ENCODE peak calls at places on chromosomes 1 and 21, in six cellular contexts. U is sigmoid colon, O is GM12891, Z is SK-N-MC, A is HCT116, J is prostate gland. W is an unnamed sample.

GRCh38 chr1:117674521-117675400 is 68.9 kb downstream of the TENT5C start:
- DNase-seq in U (no peak), A (no peak), Z (no peak), O (peak; percentile 49), J (no peak), W (peak; percentile 46)

GRCh38 chr1:247334378-247335133 is 2.9 kb upstream of the ZNF496 start:
- DNase-seq in J (no peak), Z (no peak), U (no peak), O (no peak), A (no peak), W (no peak)

GRCh38 chr21:19922122-19922521 is 1076.1 kb upstream of the NCAM2 start:
- DNase-seq in U (no peak), A (no peak), J (no peak), O (no peak), Z (no peak), W (no peak)

GRCh38 chr1:111660204-111661150 is 40.9 kb downstream of the RAP1A start:
- DNase-seq in O (no peak), Z (no peak), A (no peak), U (no peak), J (no peak), W (no peak)

GRCh38 chr1:161840363-161840762 is 74.2 kb downstream of the ATF6 start:
- DNase-seq in A (no peak), U (no peak), O (no peak), J (no peak), Z (no peak), W (no peak)

GRCh38 chr21:32364387-32364786 is 28.4 kb downstream of the URB1 start:
- DNase-seq in Z (no peak), U (no peak), J (peak; percentile 70), A (no peak), O (no peak), W (no peak)

GRCh38 chr1:211910917-211911485 is 80.4 kb upstream of the LPGAT1 start:
- DNase-seq in O (no peak), Z (no peak), U (no peak), J (no peak), A (no peak), W (no peak)

GRCh38 chr1:15167386-15167785 is 13.8 kb downstream of the TMEM51 start:
- DNase-seq in J (no peak), Z (no peak), A (no peak), O (no peak), U (no peak), W (no peak)

GRCh38 chr1:79207331-79207730 is 200.8 kb upstream of the ADGRL4 start:
- DNase-seq in Z (no peak), A (no peak), O (no peak), U (no peak), J (no peak), W (no peak)

GRCh38 chr1:54402896-54403295 is 3.3 kb downstream of the SSBP3 start:
- DNase-seq in A (no peak), J (no peak), O (no peak), Z (no peak), U (no peak), W (no peak)

GRCh38 chr1:54976747-54977146 is 3.7 kb upstream of the TMEM61 start:
- DNase-seq in O (no peak), U (no peak), A (no peak), J (peak; percentile 31), Z (no peak), W (no peak)

GRCh38 chr1:31335007-31335406 is 37.9 kb downstream of the FABP3 start:
- DNase-seq in O (peak; percentile 6), J (peak; percentile 36), U (no peak), A (peak; percentile 32), Z (peak; percentile 2), W (no peak)

GRCh38 chr1:155137129-155137528 is 1.5 kb downstream of the SLC50A1 start:
- DNase-seq in Z (no peak), O (no peak), J (no peak), U (no peak), A (no peak), W (no peak)

GRCh38 chr1:90154711-90155110 is 159.8 kb downstream of the ZNF326 start:
- DNase-seq in J (no peak), U (no peak), A (no peak), O (no peak), Z (no peak), W (no peak)

GRCh38 chr1:7984826-7985225 is 23.3 kb downstream of the PARK7 start:
- DNase-seq in A (no peak), J (no peak), O (no peak), Z (no peak), U (no peak), W (no peak)

GRCh38 chr1:202130816-202131522 is 8.3 kb downstream of the GPR37L1 start:
- DNase-seq in U (no peak), O (no peak), Z (no peak), A (no peak), J (no peak), W (no peak)

DNA sequence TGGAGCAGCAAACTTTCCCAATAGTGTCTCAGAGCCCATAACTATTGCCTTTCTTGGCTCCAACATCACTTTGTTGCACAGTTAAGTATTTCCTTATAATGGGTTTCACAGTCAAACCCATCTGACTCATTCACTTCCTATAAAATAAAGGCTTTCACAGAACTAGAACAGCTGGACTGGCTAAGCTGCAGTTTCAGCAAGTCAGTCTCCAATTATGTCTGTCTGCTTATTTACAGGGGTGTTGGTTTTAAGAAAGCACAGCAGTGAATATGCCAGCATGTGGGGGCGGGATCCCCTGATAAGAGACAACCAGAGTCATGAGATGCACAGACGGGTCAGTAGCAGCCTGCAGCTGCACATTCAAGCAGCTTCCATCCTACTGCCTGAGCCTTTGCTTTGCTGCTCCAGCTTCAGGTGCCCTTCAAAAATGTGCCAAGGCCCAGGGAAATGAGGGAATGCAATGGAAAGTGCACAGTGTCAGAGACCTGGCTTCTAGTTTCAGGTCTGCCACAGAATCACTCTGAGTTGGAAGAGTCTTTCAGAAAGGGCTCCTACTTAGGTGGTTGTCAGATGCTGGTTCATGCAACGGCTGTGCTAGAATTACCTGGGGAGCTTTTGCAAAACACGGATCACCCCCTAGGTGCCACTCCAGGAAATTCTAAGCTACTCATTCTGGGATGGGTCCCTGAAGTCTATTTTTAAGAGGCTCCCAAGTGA is 24.8 kb downstream of the RNF19B start:
- DNase-seq in J (no peak), U (no peak), Z (no peak), O (no peak), A (no peak), W (no peak)
- TF ChIP-seq POLR2AphosphoS5 in J (peak; percentile 51), U (no peak), Z (no peak), O (no peak), A (no peak), W (no peak)

DNA sequence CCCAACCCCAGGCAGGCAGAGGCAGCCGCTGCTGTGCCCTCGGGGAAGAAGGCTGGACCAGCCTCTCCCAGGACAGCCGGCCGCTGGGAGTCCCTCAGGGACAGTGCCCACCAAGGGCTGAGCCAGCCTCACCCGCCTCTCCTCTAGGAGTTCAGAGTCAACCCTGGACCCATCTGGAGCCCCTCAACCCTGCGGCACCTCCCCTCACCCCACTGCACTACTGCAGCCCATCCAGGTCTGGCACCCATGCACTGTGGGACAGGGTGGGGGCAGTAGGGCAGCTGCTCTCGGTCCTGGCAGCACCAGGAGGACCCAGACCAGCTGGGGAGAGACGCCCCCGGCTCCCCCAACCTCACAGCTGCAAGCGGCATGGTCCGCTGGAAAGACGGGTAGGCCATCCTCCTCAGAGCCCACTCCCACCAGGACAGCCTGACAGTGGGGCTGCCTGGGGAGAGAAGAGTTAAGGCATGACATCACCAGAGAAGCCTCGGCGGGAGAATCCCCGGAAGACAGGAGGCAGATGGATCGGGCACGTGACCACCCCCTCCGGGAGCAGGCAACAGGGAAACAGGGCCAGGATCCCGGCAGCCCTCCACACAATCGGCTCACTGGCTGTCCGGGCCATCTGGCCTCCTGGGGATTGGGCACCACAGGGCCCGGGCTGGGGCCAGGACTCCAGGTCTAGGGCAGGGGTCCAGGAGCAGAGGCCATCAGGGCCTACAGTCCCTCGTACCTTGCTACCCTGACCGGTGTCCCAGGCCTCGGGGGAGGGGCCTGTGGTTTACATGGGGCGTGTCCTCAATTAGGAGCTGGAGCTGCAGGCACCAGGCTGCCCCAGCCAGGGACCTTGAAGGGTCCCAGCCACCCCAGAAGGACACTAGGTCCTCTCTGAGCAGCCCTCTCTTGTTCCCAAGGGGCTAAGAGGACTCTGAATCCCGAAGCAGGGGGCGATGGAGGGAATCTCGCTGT is 3.1 kb downstream of the ACAP3 start:
- DNase-seq in J (peak; percentile 69), A (no peak), O (no peak), U (peak; percentile 96), Z (peak; percentile 61), W (no peak)
- TF ChIP-seq POLR2AphosphoS5 in J (peak; percentile 73), A (peak; percentile 44), O (no peak), U (no peak), Z (peak; percentile 62), W (no peak)

DNA sequence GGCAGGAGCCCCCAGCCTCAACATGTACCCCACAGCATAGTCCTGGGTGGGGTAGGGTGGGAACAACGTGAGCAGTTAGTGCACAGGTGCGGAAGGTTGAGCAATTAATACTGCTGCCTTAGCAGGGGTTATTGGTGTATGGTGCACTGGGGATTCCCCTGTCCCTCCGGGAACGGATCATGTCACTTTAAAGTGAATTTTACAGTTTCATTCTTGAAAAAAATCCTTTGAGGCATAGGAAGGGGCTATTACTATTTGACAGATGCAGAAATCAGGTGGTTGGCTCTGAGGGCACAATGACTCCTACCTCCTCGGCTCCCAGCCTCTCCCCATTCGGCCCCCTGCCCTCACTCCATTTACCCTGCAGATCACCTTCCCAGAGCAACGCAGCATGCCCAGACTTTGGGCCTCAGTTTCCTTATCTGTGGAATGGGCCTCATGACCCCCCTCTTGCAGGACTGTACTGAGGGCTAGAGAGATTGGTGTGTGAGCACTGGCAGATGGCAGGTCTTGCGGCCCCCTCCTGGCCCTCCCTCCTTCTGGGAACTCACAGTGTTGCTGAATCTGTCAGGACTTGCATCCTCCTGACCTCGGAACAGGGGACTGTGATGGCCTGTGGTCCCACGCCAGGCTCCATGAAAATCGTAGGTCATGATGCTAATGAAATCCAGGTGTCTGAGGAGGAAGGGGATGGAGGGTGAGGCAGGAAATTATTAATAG is 5.1 kb upstream of the MYBPH start:
- DNase-seq in J (no peak), A (no peak), U (no peak), O (no peak), Z (no peak), W (no peak)
- TF ChIP-seq POLR2AphosphoS5 in J (no peak), A (no peak), U (no peak), O (no peak), Z (no peak), W (no peak)

GRCh38 chr1:1917995-1918900 is 831 bp downstream of the TMEM52 start:
- DNase-seq in J (no peak), O (no peak), U (peak; percentile 73), Z (no peak), A (no peak), W (no peak)

GRCh38 chr1:1915911-1916835 is 1.1 kb downstream of the CALML6 start:
- DNase-seq in A (no peak), J (no peak), U (peak; percentile 53), Z (no peak), O (no peak), W (no peak)

GRCh38 chr1:1917304-1917976 is 1.6 kb downstream of the TMEM52 start:
- DNase-seq in U (no peak), Z (no peak), O (no peak), A (no peak), J (no peak), W (no peak)

GRCh38 chr1:1914842-1915692 is at the start of gene CALML6:
- DNase-seq in A (no peak), U (no peak), O (no peak), Z (no peak), J (no peak), W (no peak)

DNA sequence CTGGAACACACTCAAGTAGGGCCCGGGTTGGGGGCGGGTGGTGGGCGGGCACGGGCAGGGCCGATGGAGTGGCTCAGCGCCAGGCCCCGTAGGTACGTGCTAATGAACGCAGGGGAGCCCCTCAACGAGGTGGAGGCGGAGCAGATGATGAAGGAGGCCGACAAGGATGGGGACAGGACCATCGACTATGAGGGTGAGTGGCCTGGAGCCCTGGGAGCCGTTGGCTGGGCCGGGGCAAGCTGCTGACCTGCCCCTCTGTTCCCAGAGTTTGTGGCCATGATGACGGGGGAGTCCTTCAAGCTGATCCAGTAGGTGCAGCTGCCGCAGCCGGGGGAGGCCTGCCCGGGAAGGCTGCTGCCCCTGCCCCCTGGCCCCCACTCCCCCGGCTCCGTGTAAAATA is 1.8 kb downstream of the CALML6 start:
- DNase-seq in Z (no peak), A (no peak), O (no peak), J (no peak), U (no peak), W (no peak)
- TF ChIP-seq POLR2AphosphoS5 in Z (no peak), A (no peak), O (no peak), J (no peak), U (no peak), W (no peak)

W was measured in GM12892.